ENCODE peak calls at places on chromosome 21, in four cellular contexts. Q is fibroblast of the aortic adventitia, O is lower lobe of right lung, S is astrocyte. H is an unnamed sample.

GRCh38 chr21:42478504-42478903 is 17.5 kb downstream of the RSPH1 start:
- DNase-seq in Q (no peak), O (no peak), S (no peak), H (no peak)

GRCh38 chr21:32087452-32087851 is 191.4 kb downstream of the MIS18A start:
- DNase-seq in Q (no peak), O (no peak), S (no peak), H (no peak)

GRCh38 chr21:41695513-41695912 is 71.3 kb downstream of the RIPK4 start:
- DNase-seq in Q (no peak), O (no peak), S (no peak), H (no peak)

GRCh38 chr21:36709030-36709867 is 10.3 kb downstream of the SIM2 start:
- DNase-seq in Q (no peak), O (no peak), S (no peak), H (no peak)

GRCh38 chr21:28687571-28687970 is 305.1 kb downstream of the LTN1 start:
- DNase-seq in Q (no peak), O (no peak), S (no peak), H (peak)

GRCh38 chr21:26800455-26801454 is 44.5 kb downstream of the ADAMTS1 start:
- DNase-seq in Q (peak), O (no peak), S (no peak), H (no peak)

GRCh38 chr21:31911138-31911907 is 38.5 kb downstream of the HUNK start:
- DNase-seq in Q (no peak), O (no peak), S (peak), H (peak)

GRCh38 chr21:31656199-31657095 is 3.0 kb upstream of the SOD1 start:
- DNase-seq in Q (peak), O (no peak), S (peak), H (no peak)

GRCh38 chr21:20997633-20998455 is at the start of gene NCAM2:
- DNase-seq in Q (peak), O (peak), S (peak), H (peak)

GRCh38 chr21:31878831-31879230 is 6.0 kb downstream of the HUNK start:
- DNase-seq in Q (no peak), O (no peak), S (no peak), H (no peak)

GRCh38 chr21:33075596-33076195 is 5.8 kb downstream of the OLIG1 start:
- DNase-seq in Q (no peak), O (no peak), S (no peak), H (peak)

GRCh38 chr21:21200103-21200938 is 202.1 kb downstream of the NCAM2 start:
- DNase-seq in Q (peak), O (no peak), S (peak), H (peak)

GRCh38 chr21:42819861-42820512 is 59.4 kb downstream of the WDR4 start:
- DNase-seq in Q (no peak), O (no peak), S (no peak), H (no peak)

GRCh38 chr21:32539378-32539777 is 45.9 kb downstream of the TCP10L start:
- DNase-seq in Q (no peak), O (no peak), S (no peak), H (no peak)

GRCh38 chr21:42754270-42754933 is 101.0 kb downstream of the PDE9A start:
- DNase-seq in Q (no peak), O (no peak), S (no peak), H (no peak)

GRCh38 chr21:31416465-31416864 is 72.4 kb upstream of the TIAM1 start:
- DNase-seq in Q (peak), O (no peak), S (peak), H (no peak)

GRCh38 chr21:45234906-45235305 is 52.8 kb downstream of the POFUT2 start:
- DNase-seq in Q (no peak), O (no peak), S (no peak), H (no peak)

GRCh38 chr21:45234127-45234526 is 53.6 kb downstream of the POFUT2 start:
- DNase-seq in Q (no peak), O (no peak), S (no peak), H (no peak)

GRCh38 chr21:45235488-45235887 is 52.2 kb downstream of the POFUT2 start:
- DNase-seq in Q (no peak), O (no peak), S (no peak), H (no peak)

GRCh38 chr21:45241357-45241756 is 46.3 kb downstream of the POFUT2 start:
- DNase-seq in Q (no peak), O (no peak), S (no peak), H (no peak)

DNA sequence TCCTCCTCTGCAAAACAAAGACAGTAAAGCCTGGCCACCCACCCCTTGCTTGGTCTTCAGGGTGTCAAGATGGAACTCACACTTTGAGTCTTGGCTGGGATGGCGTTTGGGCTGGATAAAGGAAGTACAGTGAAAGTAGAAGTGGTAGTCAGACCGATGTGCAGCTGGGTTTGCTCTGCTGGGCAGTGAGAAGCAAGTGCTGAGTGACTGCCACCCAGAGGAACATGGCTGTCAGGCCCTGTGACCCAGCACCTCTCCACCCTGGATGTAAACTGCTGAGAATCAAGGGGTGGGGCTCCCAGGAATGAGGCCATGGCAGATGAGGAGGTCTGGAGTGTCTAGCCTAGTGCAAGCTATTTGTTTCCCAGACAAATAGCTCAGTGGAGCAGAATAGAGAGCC is 51.2 kb downstream of the POFUT2 start:
- DNase-seq in Q (no peak), O (no peak), S (no peak), H (no peak)
- TF ChIP-seq CTCF in Q (no peak), O (no peak), S (no peak), H (no peak)

GRCh38 chr21:37811711-37812110 is 104.5 kb downstream of the KCNJ6 start:
- DNase-seq in Q (peak), O (no peak), S (no peak), H (no peak)
- TF ChIP-seq CTCF in Q (no peak), O (no peak), S (no peak), H (no peak)

GRCh38 chr21:39180429-39181019 is 2.7 kb downstream of the PSMG1 start:
- DNase-seq in Q (no peak), O (no peak), S (no peak), H (no peak)
- TF ChIP-seq CTCF in Q (peak), O (no peak), S (peak), H (no peak)

GRCh38 chr21:15224346-15225086 is 159.7 kb upstream of the NRIP1 start:
- DNase-seq in Q (peak), O (no peak), S (peak), H (no peak)

GRCh38 chr21:15222711-15223110 is 157.9 kb upstream of the NRIP1 start:
- DNase-seq in Q (peak), O (no peak), S (no peak), H (no peak)

GRCh38 chr21:15219866-15220265 is 155.1 kb upstream of the NRIP1 start:
- DNase-seq in Q (no peak), O (no peak), S (no peak), H (no peak)

DNA sequence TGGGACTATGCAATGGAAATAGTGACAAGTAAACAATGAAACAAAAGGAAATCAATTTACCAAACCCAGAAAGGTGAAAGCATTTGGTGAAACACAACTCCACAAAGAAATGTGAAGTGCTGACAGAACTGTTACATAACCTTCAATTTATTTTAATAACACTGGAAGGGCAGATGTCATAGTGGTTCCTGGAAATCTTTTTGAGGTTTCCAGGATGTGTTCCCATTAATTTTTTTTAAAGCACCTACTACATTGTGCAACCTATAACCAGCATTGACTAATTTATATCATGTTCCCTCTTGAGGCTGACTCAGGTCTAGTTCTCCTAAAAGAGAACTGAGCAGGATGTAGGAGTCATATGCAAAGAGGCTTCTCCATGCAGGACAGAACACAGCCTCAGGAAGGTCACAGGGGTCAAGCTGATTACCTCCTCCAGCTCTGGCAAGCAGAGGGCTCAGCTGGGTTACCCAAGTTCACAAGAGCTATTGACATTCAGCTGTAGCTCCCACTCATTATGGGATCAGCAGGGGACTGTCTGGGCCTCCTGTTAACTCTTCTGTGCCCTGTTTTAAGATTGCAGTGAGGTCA is 157.1 kb upstream of the NRIP1 start:
- DNase-seq in Q (peak), O (peak), S (peak), H (peak)
- TF ChIP-seq CTCF in Q (no peak), O (no peak), S (no peak), H (no peak)

GRCh38 chr21:46091631-46092025 is 6.3 kb upstream of the COL6A2 start:
- DNase-seq in Q (no peak), O (no peak), S (no peak), H (no peak)

GRCh38 chr21:46092026-46092764 is 5.7 kb upstream of the COL6A2 start:
- DNase-seq in Q (peak), O (no peak), S (peak), H (peak)

GRCh38 chr21:46094401-46095105 is 3.4 kb upstream of the COL6A2 start:
- DNase-seq in Q (no peak), O (no peak), S (no peak), H (no peak)

GRCh38 chr21:46093668-46094400 is 4.1 kb upstream of the COL6A2 start:
- DNase-seq in Q (no peak), O (no peak), S (no peak), H (no peak)

GRCh38 chr21:46092811-46093667 is 4.9 kb upstream of the COL6A2 start:
- DNase-seq in Q (no peak), O (no peak), S (no peak), H (peak)
- TF ChIP-seq CTCF in Q (peak), O (no peak), S (no peak), H (no peak)

GRCh38 chr21:45695086-45695485 is 51.6 kb downstream of the PCBP3 start:
- DNase-seq in Q (no peak), O (no peak), S (no peak), H (no peak)
- TF ChIP-seq CTCF in Q (no peak), O (no peak), S (no peak), H (peak)

DNA sequence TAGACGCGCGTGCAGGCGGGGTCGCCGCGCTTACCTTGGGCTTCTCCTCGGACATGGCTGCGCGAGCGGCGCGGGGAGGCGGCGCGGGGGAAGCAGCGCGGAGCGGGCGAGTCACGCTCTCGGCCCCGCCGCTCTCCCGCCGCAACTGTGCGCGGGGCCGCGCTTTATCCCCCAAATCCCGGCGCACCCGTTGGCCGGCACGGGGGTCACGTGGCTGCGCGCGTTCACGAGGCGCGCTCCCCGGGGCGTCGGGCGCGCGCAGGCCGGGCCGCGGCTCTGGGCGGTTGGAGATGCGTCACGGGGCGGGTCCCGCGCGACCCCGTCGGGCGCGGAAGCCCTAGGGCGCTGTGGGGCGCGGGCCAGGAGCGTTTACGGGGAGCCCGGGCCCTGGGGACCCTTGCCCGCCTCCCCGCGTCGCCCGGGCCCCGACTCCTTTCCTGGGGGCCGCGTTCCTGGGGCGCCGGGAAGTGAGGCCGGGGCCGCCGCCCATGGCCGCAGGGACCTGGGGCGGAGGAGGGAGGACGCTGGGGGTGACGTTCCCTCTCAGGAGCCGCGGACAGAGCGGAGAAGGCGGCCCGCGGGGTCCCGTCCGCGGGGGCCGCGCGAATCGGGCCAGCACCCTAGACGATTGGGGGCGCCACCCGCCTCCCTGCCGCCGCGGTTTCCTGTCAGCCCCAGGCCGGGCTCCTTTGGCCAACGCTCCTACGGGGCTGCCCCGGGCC is at the start of gene SUMO3:
- DNase-seq in Q (peak), O (peak), S (peak), H (peak)
- TF ChIP-seq CTCF in Q (no peak), O (peak), S (no peak), H (peak)